ENCODE peak calls at places on chromosomes 16 and 17, in seven cellular contexts. N is cardiac muscle cell, L is MV-4-11, Y is fibroblast of mammary gland, W is ACHN, P is H9, G is HTR-8/SVneo. X is an unnamed sample.

GRCh38 chr17:1362065-1362848 is 37.8 kb downstream of the YWHAE start:
- DNase-seq in N (no peak), L (peak; percentile 35), Y (no peak), W (no peak), P (no peak), G (no peak), X (peak; percentile 61)

GRCh38 chr17:41734139-41734948 is at the start of gene HAP1:
- DNase-seq in N (peak; percentile 63), L (no peak), Y (no peak), W (peak; percentile 24), P (peak; percentile 84), G (peak; percentile 75), X (peak; percentile 38)

GRCh38 chr17:7549401-7550055 is 670 bp downstream of the TNFSF12 start:
- DNase-seq in N (no peak), L (no peak), Y (no peak), W (no peak), P (no peak), G (no peak), X (peak; percentile 11)

GRCh38 chr16:84729716-84730320 is 30.0 kb downstream of the USP10 start:
- DNase-seq in N (no peak), L (no peak), Y (no peak), W (peak; percentile 44), P (no peak), G (no peak), X (peak; percentile 42)

GRCh38 chr16:88309174-88309904 is 73.4 kb upstream of the ZNF469 start:
- DNase-seq in N (no peak), L (no peak), Y (no peak), W (no peak), P (no peak), G (no peak), X (no peak)

GRCh38 chr16:15928261-15929104 is 20.9 kb upstream of the ABCC1 start:
- DNase-seq in N (no peak), L (no peak), Y (no peak), W (no peak), P (no peak), G (no peak), X (no peak)

GRCh38 chr17:1908699-1909309 is 79.0 kb downstream of the RPA1 start:
- DNase-seq in N (peak; percentile 84), L (peak; percentile 56), Y (peak; percentile 77), W (peak; percentile 82), P (peak; percentile 78), G (peak; percentile 92), X (peak; percentile 83)

GRCh38 chr16:18062713-18063112 is 273.8 kb downstream of the NPIPA8 start:
- DNase-seq in N (no peak), L (no peak), Y (no peak), W (no peak), P (peak; percentile 33), G (no peak), X (no peak)